ENCODE peak calls at places on chromosomes 6 and 20, in six cellular contexts. Y is body of pancreas, X is K562, N is IMR-90, S is A549, V is HepG2. W is an unnamed sample.

GRCh38 chr20:59939052-59939878 is 840 bp downstream of the PPP1R3D start:
- DNase-seq in Y (peak), X (peak), N (no peak), S (no peak), V (no peak), W (no peak)

GRCh38 chr6:159718634-159719033 is 8.7 kb upstream of the WTAP start:
- DNase-seq in Y (no peak), X (no peak), N (no peak), S (no peak), V (no peak), W (no peak)

GRCh38 chr6:116210316-116210715 is 43.6 kb downstream of the TSPYL4 start:
- DNase-seq in Y (no peak), X (no peak), N (no peak), S (no peak), V (no peak), W (no peak)

GRCh38 chr20:11852801-11853200 is 64.9 kb upstream of the BTBD3 start:
- DNase-seq in Y (no peak), X (no peak), N (peak), S (no peak), V (no peak), W (peak)

GRCh38 chr6:160121558-160121957 is at the start of gene SLC22A1:
- DNase-seq in Y (no peak), X (no peak), N (no peak), S (no peak), V (no peak), W (no peak)

GRCh38 chr6:48994811-48995210 is 468.2 kb downstream of the MMUT start:
- DNase-seq in Y (no peak), X (no peak), N (no peak), S (peak), V (no peak), W (no peak)

GRCh38 chr6:106194949-106195919 is 109.1 kb downstream of the PRDM1 start:
- DNase-seq in Y (no peak), X (no peak), N (peak), S (no peak), V (no peak), W (no peak)

GRCh38 chr6:142121342-142121741 is 11.4 kb upstream of the GJE1 start:
- DNase-seq in Y (no peak), X (no peak), N (no peak), S (no peak), V (no peak), W (no peak)

GRCh38 chr6:56911847-56912246 is 43.1 kb upstream of the BEND6 start:
- DNase-seq in Y (no peak), X (no peak), N (peak), S (no peak), V (no peak), W (peak)

GRCh38 chr6:56230976-56231566 is 16.3 kb downstream of the COL21A1 start:
- DNase-seq in Y (no peak), X (no peak), N (no peak), S (no peak), V (no peak), W (no peak)

GRCh38 chr20:24587384-24588046 is 118.1 kb downstream of the SYNDIG1 start:
- DNase-seq in Y (no peak), X (no peak), N (no peak), S (no peak), V (no peak), W (no peak)

GRCh38 chr20:35226775-35227681 is 538 bp downstream of the MMP24 start:
- DNase-seq in Y (peak), X (peak), N (peak), S (peak), V (peak), W (peak)

GRCh38 chr6:120498711-120499110 is 835.6 kb downstream of the TBC1D32 start:
- DNase-seq in Y (no peak), X (no peak), N (no peak), S (no peak), V (no peak), W (no peak)

GRCh38 chr20:41032243-41032642 is 3.6 kb downstream of the TOP1 start:
- DNase-seq in Y (no peak), X (no peak), N (peak), S (no peak), V (no peak), W (no peak)

GRCh38 chr6:7139835-7140470 is 32.2 kb downstream of the RREB1 start:
- DNase-seq in Y (peak), X (no peak), N (no peak), S (no peak), V (peak), W (no peak)
- TF ChIP-seq POLR2A in Y (no peak), X (no peak), N (no peak), S (no peak), V (peak), W (no peak)

DNA sequence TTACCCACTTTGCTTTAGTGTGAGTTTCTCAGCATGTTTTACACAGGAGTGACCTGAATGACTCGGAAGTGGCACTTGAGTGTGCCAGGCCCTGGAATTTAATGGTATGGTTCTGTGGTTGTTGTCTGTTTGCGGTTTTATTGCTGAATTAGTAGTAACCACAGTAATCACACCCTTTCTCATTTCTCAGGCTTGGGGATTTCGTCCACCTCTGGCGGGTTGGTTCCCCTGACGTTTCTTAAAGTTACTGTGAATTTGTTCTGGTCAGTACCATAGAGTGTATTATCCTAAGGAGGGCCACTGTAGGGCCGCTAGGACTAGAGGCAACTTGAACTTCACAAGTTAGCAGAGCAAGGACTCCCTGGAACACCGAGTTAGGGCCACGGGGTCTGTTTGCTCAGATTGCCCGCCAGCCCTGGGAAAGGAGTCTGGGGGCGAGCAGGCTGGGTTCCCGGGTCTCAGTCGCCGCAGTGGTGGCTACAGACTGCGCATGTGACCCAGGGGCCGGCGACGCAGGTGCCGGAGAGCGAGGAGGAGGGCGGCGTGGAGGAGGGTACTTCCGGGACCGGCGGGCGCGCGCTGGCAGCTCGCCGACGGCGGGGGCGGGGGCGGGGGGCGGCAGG is 546 bp upstream of the KLHL32 start:
- DNase-seq in Y (no peak), X (no peak), N (no peak), S (no peak), V (peak), W (no peak)
- TF ChIP-seq POLR2A in Y (peak), X (peak), N (no peak), S (no peak), V (peak), W (no peak)

DNA sequence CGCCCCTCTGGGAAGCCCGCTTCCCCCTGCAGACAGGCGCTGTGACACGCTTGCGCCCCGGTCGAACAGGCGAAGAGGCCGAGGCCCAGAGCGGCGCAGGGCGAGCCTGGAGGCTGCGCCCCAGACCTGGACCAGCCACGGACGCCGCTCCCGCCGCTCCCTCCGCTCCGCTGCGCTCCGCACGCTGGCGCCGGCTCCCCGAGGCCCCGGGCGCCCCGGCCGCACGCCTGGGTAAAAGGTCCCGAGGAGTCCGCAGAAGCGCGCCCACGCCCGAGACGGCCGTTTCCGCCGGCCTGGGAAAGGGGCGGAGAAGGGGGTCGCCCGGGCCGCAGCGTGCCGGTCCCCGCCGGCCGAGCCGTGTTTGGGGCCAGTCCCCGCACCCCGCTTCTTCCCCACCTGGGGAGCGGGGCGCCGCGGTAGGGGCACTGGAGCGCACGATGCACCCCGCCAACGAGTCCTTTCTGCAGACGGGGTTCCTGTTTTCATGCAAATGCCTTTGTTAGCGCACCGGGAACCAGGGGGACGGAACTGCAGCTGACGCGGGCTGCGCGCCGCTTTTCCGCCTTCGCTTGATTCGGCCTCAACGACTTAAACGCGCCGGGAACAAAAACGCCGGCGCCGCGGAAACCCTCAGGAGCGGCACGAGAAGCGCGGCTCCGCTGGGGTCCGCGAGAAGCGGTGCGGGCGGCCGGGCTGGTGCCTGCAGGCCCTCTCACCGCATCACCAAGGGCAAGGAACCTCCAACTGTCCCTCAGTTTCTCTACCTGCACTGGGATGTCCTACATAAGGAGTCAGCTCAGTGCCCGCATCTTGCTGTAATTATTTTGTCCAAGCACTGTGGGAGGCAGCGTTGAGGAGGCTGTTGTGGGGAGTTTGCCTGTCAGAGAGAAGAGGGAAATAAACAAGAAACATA is 91.7 kb upstream of the SIRPA start:
- DNase-seq in Y (peak), X (no peak), N (peak), S (no peak), V (no peak), W (no peak)
- TF ChIP-seq POLR2A in Y (peak), X (no peak), N (no peak), S (no peak), V (no peak), W (no peak)

GRCh38 chr6:38639498-38640215 is at the start of gene BTBD9:
- DNase-seq in Y (peak), X (peak), N (peak), S (peak), V (peak), W (peak)
- TF ChIP-seq POLR2A in Y (peak), X (no peak), N (peak), S (peak), V (peak), W (peak)

GRCh38 chr6:36442083-36442670 is 477 bp downstream of the PXT1 start:
- DNase-seq in Y (no peak), X (no peak), N (no peak), S (no peak), V (no peak), W (no peak)

GRCh38 chr6:36441307-36441894 is 1.3 kb downstream of the PXT1 start:
- DNase-seq in Y (peak), X (peak), N (peak), S (peak), V (peak), W (peak)

GRCh38 chr6:36443951-36444428 is 1.2 kb downstream of the KCTD20 start:
- DNase-seq in Y (no peak), X (peak), N (peak), S (peak), V (peak), W (peak)

GRCh38 chr6:36443498-36443844 is 671 bp downstream of the KCTD20 start:
- DNase-seq in Y (no peak), X (no peak), N (no peak), S (no peak), V (no peak), W (no peak)

GRCh38 chr6:36442671-36443497 is at the start of the genes KCTD20 and PXT1:
- DNase-seq in Y (peak), X (peak), N (peak), S (peak), V (peak), W (peak)
- TF ChIP-seq POLR2A in Y (peak), X (peak), N (peak), S (peak), V (peak), W (peak)

DNA sequence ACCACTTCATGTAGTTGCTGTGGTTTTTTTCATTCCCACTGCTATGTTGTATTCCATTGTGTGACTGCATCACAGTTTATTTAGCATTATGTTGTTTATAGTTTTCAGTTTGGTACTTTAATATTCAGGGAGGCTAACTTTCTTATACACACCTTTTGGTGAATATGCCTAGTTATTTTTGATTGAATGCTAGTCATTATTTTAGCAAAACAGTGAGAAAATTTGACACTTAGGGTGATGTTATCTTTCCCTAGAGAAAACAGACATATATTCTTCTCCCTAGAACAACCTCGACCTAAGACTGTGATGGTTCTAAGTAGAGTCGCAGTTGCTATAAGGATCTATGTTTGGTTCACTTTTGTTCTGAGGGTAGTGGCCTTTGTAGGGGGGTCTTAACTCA is 120.8 kb upstream of the B3GAT2 start:
- DNase-seq in Y (no peak), X (no peak), N (no peak), S (no peak), V (no peak), W (no peak)
- TF ChIP-seq POLR2A in Y (no peak), X (no peak), N (no peak), S (no peak), V (no peak), W (no peak)

W was measured in H54.